ENCODE peak calls at places on chromosomes 3 and 15, in four cellular contexts. F is type B pancreatic cell; S is CD14-positive monocyte; T is stimulated activated CD8-positive, alpha-beta memory T cell treated with anti-CD3 and anti-CD28 coated beads, Interleukin-4, amount 100 ng/mL, for 48 hours. D is an unnamed sample.

GRCh38 chr3:193767353-193768068 is 174.5 kb downstream of the OPA1 start:
- DNase-seq in F (peak), S (no peak), T (no peak), D (no peak)

GRCh38 chr3:100268986-100269385 is 8.2 kb downstream of the TBC1D23 start:
- DNase-seq in F (no peak), S (no peak), T (no peak), D (no peak)

GRCh38 chr15:31337352-31338031 is 10.9 kb downstream of the KLF13 start:
- DNase-seq in F (no peak), S (no peak), T (no peak), D (no peak)

GRCh38 chr15:48664436-48664835 is 18.9 kb upstream of the FBN1 start:
- DNase-seq in F (no peak), S (no peak), T (no peak), D (no peak)

GRCh38 chr15:37359495-37360290 is 259.3 kb upstream of the MEIS2 start:
- DNase-seq in F (no peak), S (no peak), T (no peak), D (no peak)

GRCh38 chr3:65004316-65004715 is 316.5 kb upstream of the ADAMTS9 start:
- DNase-seq in F (no peak), S (no peak), T (no peak), D (no peak)

GRCh38 chr15:50909044-50909342 is 510 bp downstream of the AP4E1 start:
- DNase-seq in F (no peak), S (no peak), T (no peak), D (no peak)

GRCh38 chr15:63502843-63503738 is 1.3 kb upstream of the USP3 start:
- DNase-seq in F (no peak), S (peak), T (peak), D (peak)

GRCh38 chr15:84699538-84700191 is 16.3 kb downstream of the SEC11A start:
- DNase-seq in F (no peak), S (no peak), T (no peak), D (no peak)

GRCh38 chr3:188769833-188770232 is 401.9 kb upstream of the TPRG1 start:
- DNase-seq in F (no peak), S (no peak), T (no peak), D (no peak)

GRCh38 chr3:37458162-37458895 is 283.9 kb upstream of the LRRFIP2 start:
- DNase-seq in F (no peak), S (no peak), T (no peak), D (no peak)

GRCh38 chr3:24550588-24550987 is 55.9 kb upstream of the THRB start:
- DNase-seq in F (no peak), S (no peak), T (no peak), D (no peak)

GRCh38 chr3:31978553-31978952 is 2.5 kb downstream of the OSBPL10 start:
- DNase-seq in F (no peak), S (no peak), T (no peak), D (no peak)

GRCh38 chr15:31352911-31353811 is 26.5 kb downstream of the KLF13 start:
- DNase-seq in F (no peak), S (no peak), T (peak), D (peak)

GRCh38 chr15:99238849-99239248 is 10.5 kb downstream of the TTC23 start:
- DNase-seq in F (no peak), S (no peak), T (no peak), D (no peak)

GRCh38 chr3:72907131-72907697 is 19.4 kb downstream of the GXYLT2 start:
- DNase-seq in F (no peak), S (no peak), T (no peak), D (no peak)

GRCh38 chr3:2713923-2714322 is 396.3 kb downstream of the IL5RA start:
- DNase-seq in F (no peak), S (no peak), T (peak), D (peak)

GRCh38 chr3:4978259-4978965 is 825 bp upstream of the BHLHE40 start:
- DNase-seq in F (peak), S (peak), T (peak), D (peak)

GRCh38 chr15:90562669-90563068 is 32.9 kb downstream of the CRTC3 start:
- DNase-seq in F (no peak), S (no peak), T (no peak), D (no peak)

GRCh38 chr3:16461463-16462245 is 51.8 kb downstream of the RFTN1 start:
- DNase-seq in F (no peak), S (no peak), T (no peak), D (no peak)

GRCh38 chr3:136831461-136831860 is 12.5 kb downstream of the SLC35G2 start:
- DNase-seq in F (no peak), S (no peak), T (no peak), D (no peak)

GRCh38 chr3:71173421-71173975 is 410.0 kb downstream of the FOXP1 start:
- DNase-seq in F (no peak), S (no peak), T (no peak), D (no peak)

GRCh38 chr3:141370065-141370533 is 1.8 kb downstream of the ZBTB38 start:
- DNase-seq in F (no peak), S (peak), T (peak), D (peak)

GRCh38 chr3:10964537-10965167 is 27.9 kb upstream of the SLC6A1 start:
- DNase-seq in F (no peak), S (no peak), T (no peak), D (no peak)

GRCh38 chr15:62932436-62932835 is 110.1 kb upstream of the TPM1 start:
- DNase-seq in F (no peak), S (no peak), T (no peak), D (no peak)

GRCh38 chr15:26899658-26900057 is 32.8 kb downstream of the GABRA5 start:
- DNase-seq in F (no peak), S (no peak), T (no peak), D (no peak)

GRCh38 chr3:35426581-35426980 is 212.7 kb upstream of the ARPP21 start:
- DNase-seq in F (no peak), S (no peak), T (no peak), D (no peak)

GRCh38 chr15:83046558-83047127 is 20.4 kb downstream of the BTBD1 start:
- DNase-seq in F (no peak), S (no peak), T (no peak), D (no peak)

GRCh38 chr3:9194509-9195184 is 54.8 kb downstream of the SRGAP3 start:
- DNase-seq in F (no peak), S (no peak), T (no peak), D (no peak)

GRCh38 chr3:32045091-32045964 is 61.1 kb upstream of the GPD1L start:
- DNase-seq in F (no peak), S (no peak), T (no peak), D (no peak)

GRCh38 chr15:79436037-79436780 is 4.1 kb downstream of the MINAR1 start:
- DNase-seq in F (no peak), S (no peak), T (no peak), D (no peak)

GRCh38 chr3:167958141-167958540 is 137.6 kb downstream of the GOLIM4 start:
- DNase-seq in F (no peak), S (no peak), T (no peak), D (no peak)

GRCh38 chr3:68378631-68379030 is 553.7 kb downstream of the TAFA4 start:
- DNase-seq in F (no peak), S (no peak), T (no peak), D (no peak)

GRCh38 chr3:21543380-21544075 is 207.5 kb downstream of the ZNF385D start:
- DNase-seq in F (no peak), S (no peak), T (no peak), D (no peak)

GRCh38 chr3:123422457-123422856 is 26.4 kb downstream of the ADCY5 start:
- DNase-seq in F (no peak), S (no peak), T (no peak), D (no peak)

GRCh38 chr3:14393440-14394111 is 8.8 kb upstream of the SLC6A6 start:
- DNase-seq in F (no peak), S (no peak), T (no peak), D (no peak)

D was measured in stimulated activated naive CD8-positive, alpha-beta T cell treated with anti-CD3 and anti-CD28 coated beads, Interleukin-15, Interleukin-2, amounts not matched to agents 100 U/mL and 50 U/mL, for 24 hours.